ENCODE peak calls at places on chromosomes 11 and 22, in eight cellular contexts. One of them, this sample, is unnamed.

GRCh38 chr22:47213571-47214230 is 451.3 kb downstream of the TBC1D22A start:
- DNase-seq in mucosa of descending colon: peak; percentile 63
- DNase-seq in hippocampal formation: no peak
- DNase-seq in fibroblast of lung: peak; percentile 20
- DNase-seq in NCI-H345: no peak
- DNase-seq in nucleus accumbens: no peak
- DNase-seq in testis: peak; percentile 58
- DNase-seq in astrocyte of the hippocampus: peak; percentile 21
- DNase-seq in this sample: peak; percentile 32

GRCh38 chr11:126443120-126443519 is 87.6 kb downstream of the ST3GAL4 start:
- DNase-seq in hippocampal formation: no peak
- DNase-seq in fibroblast of lung: no peak
- DNase-seq in testis: no peak
- DNase-seq in NCI-H345: peak; percentile 5
- DNase-seq in mucosa of descending colon: no peak
- DNase-seq in astrocyte of the hippocampus: no peak
- DNase-seq in nucleus accumbens: no peak
- DNase-seq in this sample: no peak

GRCh38 chr11:120569903-120570302 is 58.4 kb downstream of the GRIK4 start:
- DNase-seq in astrocyte of the hippocampus: no peak
- DNase-seq in mucosa of descending colon: no peak
- DNase-seq in NCI-H345: no peak
- DNase-seq in hippocampal formation: no peak
- DNase-seq in testis: no peak
- DNase-seq in nucleus accumbens: no peak
- DNase-seq in fibroblast of lung: no peak
- DNase-seq in this sample: no peak

GRCh38 chr22:19082101-19082500 is 40.1 kb downstream of the DGCR2 start:
- DNase-seq in astrocyte of the hippocampus: no peak
- DNase-seq in NCI-H345: no peak
- DNase-seq in nucleus accumbens: no peak
- DNase-seq in mucosa of descending colon: no peak
- DNase-seq in hippocampal formation: no peak
- DNase-seq in testis: no peak
- DNase-seq in fibroblast of lung: no peak
- DNase-seq in this sample: no peak

GRCh38 chr22:39212721-39213376 is 31.9 kb downstream of the PDGFB start:
- DNase-seq in testis: no peak
- DNase-seq in hippocampal formation: no peak
- DNase-seq in mucosa of descending colon: no peak
- DNase-seq in NCI-H345: no peak
- DNase-seq in astrocyte of the hippocampus: no peak
- DNase-seq in fibroblast of lung: peak; percentile 51
- DNase-seq in nucleus accumbens: no peak
- DNase-seq in this sample: peak; percentile 85

GRCh38 chr22:20205964-20206708 is 55.3 kb upstream of the CCDC188 start:
- DNase-seq in nucleus accumbens: no peak
- DNase-seq in hippocampal formation: no peak
- DNase-seq in NCI-H345: no peak
- DNase-seq in fibroblast of lung: peak; percentile 80
- DNase-seq in mucosa of descending colon: peak; percentile 84
- DNase-seq in astrocyte of the hippocampus: no peak
- DNase-seq in testis: peak; percentile 79
- DNase-seq in this sample: peak; percentile 71

GRCh38 chr11:86990520-86990919 is 35.3 kb upstream of the FZD4 start:
- DNase-seq in fibroblast of lung: peak; percentile 28
- DNase-seq in testis: no peak
- DNase-seq in nucleus accumbens: no peak
- DNase-seq in hippocampal formation: no peak
- DNase-seq in astrocyte of the hippocampus: peak; percentile 90
- DNase-seq in mucosa of descending colon: no peak
- DNase-seq in NCI-H345: no peak
- DNase-seq in this sample: peak; percentile 95

GRCh38 chr22:35436421-35436820 is 36.5 kb downstream of the MCM5 start:
- DNase-seq in hippocampal formation: no peak
- DNase-seq in testis: no peak
- DNase-seq in astrocyte of the hippocampus: no peak
- DNase-seq in mucosa of descending colon: no peak
- DNase-seq in nucleus accumbens: no peak
- DNase-seq in NCI-H345: no peak
- DNase-seq in fibroblast of lung: no peak
- DNase-seq in this sample: no peak

GRCh38 chr22:31160328-31160978 is 471 bp downstream of the RNF185 start:
- DNase-seq in NCI-H345: no peak
- DNase-seq in astrocyte of the hippocampus: peak; percentile 53
- DNase-seq in mucosa of descending colon: no peak
- DNase-seq in testis: peak; percentile 42
- DNase-seq in fibroblast of lung: peak; percentile 31
- DNase-seq in nucleus accumbens: peak; percentile 19
- DNase-seq in hippocampal formation: peak; percentile 67
- DNase-seq in this sample: peak; percentile 24

GRCh38 chr11:94728541-94728940 is 39.6 kb upstream of the AMOTL1 start:
- DNase-seq in fibroblast of lung: no peak
- DNase-seq in NCI-H345: no peak
- DNase-seq in nucleus accumbens: no peak
- DNase-seq in mucosa of descending colon: no peak
- DNase-seq in astrocyte of the hippocampus: peak; percentile 88
- DNase-seq in hippocampal formation: no peak
- DNase-seq in testis: no peak
- DNase-seq in this sample: no peak